ENCODE peak calls at places on chromosomes 16 and 17, in five cellular contexts. V, H, D, S and M are unnamed samples.

GRCh38 chr16:55039042-55039441 is 108.4 kb downstream of the IRX5 start:
- DNase-seq in V (no peak), H (no peak), D (no peak), S (no peak), M (no peak)

GRCh38 chr17:78127240-78127887 is 1.2 kb downstream of the TMC6 start:
- DNase-seq in V (peak), H (peak), D (peak), S (peak), M (peak)

GRCh38 chr16:64094170-64094960 is 1027.5 kb downstream of the CDH11 start:
- DNase-seq in V (no peak), H (no peak), D (no peak), S (peak), M (no peak)

GRCh38 chr16:78184554-78185183 is 85.2 kb downstream of the WWOX start:
- DNase-seq in V (no peak), H (no peak), D (no peak), S (no peak), M (no peak)

GRCh38 chr17:36131931-36132330 is 28.3 kb downstream of the CCL4 start:
- DNase-seq in V (no peak), H (no peak), D (no peak), S (no peak), M (no peak)

GRCh38 chr16:66662445-66663194 is 33.9 kb downstream of the CMTM4 start:
- DNase-seq in V (peak), H (no peak), D (no peak), S (no peak), M (no peak)

GRCh38 chr17:7261377-7262191 is 694 bp downstream of the CLDN7 start:
- DNase-seq in V (peak), H (peak), D (peak), S (no peak), M (no peak)

GRCh38 chr17:44362056-44362355 is 1.6 kb downstream of the FAM171A2 start:
- DNase-seq in V (no peak), H (no peak), D (no peak), S (no peak), M (no peak)

GRCh38 chr17:31319253-31319661 is 2.2 kb downstream of the EVI2A start:
- DNase-seq in V (no peak), H (peak), D (no peak), S (no peak), M (peak)

GRCh38 chr17:82696916-82697807 is 1.3 kb downstream of the RAB40B start:
- DNase-seq in V (peak), H (no peak), D (no peak), S (peak), M (no peak)

GRCh38 chr16:894841-895240 is 75.9 kb downstream of the LMF1 start:
- DNase-seq in V (peak), H (no peak), D (no peak), S (no peak), M (no peak)

GRCh38 chr17:76547183-76547641 is 7.4 kb downstream of the PRCD start:
- DNase-seq in V (peak), H (peak), D (no peak), S (peak), M (no peak)

DNA sequence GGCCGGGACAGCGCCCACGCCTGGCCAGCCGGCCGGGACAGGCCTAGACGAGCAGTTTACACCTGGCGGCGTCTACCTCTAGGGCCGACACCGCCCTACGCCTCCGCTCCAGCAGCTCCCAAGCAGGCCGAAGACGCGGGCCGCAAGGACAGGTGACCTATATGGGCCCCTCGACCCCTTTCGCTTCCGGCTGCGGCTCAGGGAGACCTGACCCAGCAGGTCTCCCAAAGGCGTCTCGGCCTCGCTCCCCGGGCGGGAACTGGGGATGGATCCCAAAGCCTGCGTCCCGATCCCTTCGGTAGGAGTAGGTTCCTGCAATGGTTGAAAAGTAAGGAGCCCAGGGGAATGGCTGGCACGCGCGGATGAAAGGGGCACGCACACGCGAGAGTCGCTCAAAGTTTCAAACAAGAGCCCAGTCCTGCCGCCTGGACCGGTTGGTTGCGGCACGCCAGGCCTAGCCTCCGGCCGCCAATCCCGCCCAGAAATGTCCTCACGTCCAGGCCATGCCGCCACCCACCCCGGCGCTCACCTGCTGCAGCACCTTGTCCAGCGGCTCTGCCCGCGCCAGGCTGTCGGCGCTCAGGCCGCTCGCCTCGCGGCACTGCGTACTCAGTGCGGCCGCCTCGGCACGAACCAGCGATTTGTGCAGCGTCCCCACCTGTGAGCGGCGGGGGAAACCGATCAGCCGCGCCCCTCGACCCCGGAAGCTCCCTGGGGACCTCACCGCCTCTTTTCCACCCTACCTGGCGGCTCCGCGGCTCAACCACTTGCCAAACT is 634 bp downstream of the ESRP2 start:
- DNase-seq in V (peak), H (peak), D (peak), S (peak), M (no peak)
- H3K4me3 ChIP-seq in V (peak), H (no peak), D (peak), S (peak), M (no peak)

DNA sequence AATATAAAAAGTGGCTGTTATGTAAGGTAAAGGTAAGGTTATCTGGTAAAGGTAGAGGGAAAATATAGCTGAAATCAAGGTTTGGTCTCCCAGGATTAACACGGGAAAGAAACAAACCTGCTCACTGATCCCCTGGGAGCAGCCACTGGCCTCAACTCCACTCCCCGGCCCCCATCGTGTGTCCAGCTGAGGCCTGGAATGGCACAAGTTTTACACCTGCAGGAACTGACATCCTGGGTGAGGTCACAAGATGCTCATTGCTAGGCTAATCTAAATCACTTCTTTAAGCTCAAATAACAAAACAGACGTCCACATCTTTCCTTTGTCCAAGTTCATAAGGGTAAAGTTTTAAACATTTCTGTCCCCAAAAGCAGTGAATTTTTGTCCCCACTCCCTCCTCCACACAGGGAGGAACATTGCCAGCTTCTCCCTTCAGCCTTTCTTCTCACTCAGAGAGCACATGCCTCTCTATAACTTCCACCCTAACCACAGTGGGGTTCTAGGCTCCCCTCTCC is 46.3 kb downstream of the ERN1 start:
- DNase-seq in V (no peak), H (no peak), D (no peak), S (no peak), M (no peak)
- H3K4me3 ChIP-seq in V (no peak), H (no peak), D (no peak), S (no peak), M (no peak)

DNA sequence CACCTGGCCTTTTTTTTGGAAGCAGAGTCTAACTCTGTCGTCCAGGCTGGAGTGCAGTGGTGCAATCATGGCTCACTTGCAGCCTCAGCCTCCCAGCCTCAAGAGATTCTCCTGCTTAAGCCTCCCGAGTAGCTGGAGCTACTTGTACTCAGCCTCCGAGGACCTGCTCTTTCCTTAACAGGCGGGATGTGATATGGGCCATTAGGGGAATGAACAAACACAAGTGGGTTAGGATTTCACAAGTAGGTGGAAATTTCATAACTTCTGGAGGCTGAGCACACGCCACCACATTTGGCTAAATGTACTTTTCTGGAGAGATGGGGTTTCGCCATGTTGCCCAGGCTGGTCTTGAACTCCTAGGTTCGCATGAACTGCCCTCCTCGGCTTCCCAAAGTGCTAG is 4.1 kb downstream of the PAM16 start:
- DNase-seq in V (no peak), H (no peak), D (peak), S (no peak), M (no peak)
- H3K4me3 ChIP-seq in V (no peak), H (no peak), D (no peak), S (no peak), M (no peak)

DNA sequence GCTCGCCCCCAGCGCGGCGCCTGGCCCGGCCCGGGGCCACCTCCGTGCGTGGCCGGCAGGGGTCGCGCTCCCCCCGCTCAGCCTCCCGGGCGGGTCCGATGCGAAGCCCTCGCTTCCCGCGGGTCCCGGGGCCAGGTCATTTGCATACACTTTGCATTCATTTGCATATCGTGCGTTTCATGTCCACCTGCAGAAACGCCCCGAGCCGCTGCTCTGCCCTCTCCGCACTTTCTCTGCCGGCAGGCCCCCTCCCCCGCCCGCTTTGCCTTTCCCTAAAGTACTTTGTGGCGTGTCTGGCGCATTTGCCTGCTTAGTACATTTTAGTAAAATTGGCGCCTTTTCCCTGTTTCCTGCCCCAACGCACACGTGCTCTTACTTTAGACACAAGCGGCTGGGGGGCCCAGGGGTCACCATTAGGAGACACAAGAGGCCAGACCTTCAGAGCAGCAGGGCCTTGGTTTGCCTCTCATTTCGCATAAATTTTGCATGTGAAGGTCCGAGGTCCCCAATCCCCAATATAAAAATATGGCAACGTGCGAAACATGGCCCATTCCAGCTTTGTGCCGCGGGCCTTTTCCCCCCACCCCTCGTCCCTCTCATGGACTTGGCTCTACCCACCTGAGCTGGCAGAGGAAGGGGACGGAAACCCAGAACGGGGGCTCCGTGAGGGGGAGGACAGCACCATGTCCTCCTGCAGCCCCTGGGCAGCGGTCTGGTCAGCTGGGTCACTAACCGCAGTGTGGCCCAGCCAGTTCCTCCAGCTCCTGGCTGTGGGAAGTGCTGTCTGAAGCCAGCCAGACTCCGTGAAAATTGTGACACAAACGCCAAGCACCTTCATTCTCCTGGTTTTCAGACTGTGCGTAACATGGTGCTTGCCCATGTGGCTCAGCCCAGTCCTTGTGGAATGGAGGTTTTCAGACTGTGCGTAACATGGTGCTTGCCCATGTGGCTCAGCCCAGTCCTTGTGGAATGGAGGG is 34.8 kb downstream of the CBFA2T3 start:
- DNase-seq in V (peak), H (peak), D (no peak), S (peak), M (peak)
- H3K4me3 ChIP-seq in V (no peak), H (no peak), D (peak), S (peak), M (no peak)